ENCODE peak calls at places on chromosome 5, in eight cellular contexts. X is cardiac fibroblast, P is A549, B is epithelial cell of proximal tubule, I is AG04449, O is HFFc6, F is upper lobe of right lung, T is mesothelial cell of epicardium. R is an unnamed sample.

GRCh38 chr5:168070761-168071160 is 220.7 kb upstream of the WWC1 start:
- DNase-seq in O (no peak), I (no peak), P (no peak), B (no peak), F (no peak), X (no peak), T (no peak), R (no peak)

GRCh38 chr5:56269216-56269927 is 36.2 kb upstream of the ANKRD55 start:
- DNase-seq in O (peak), X (peak), P (peak), B (no peak), I (no peak), F (no peak), T (no peak), R (peak)

GRCh38 chr5:32780508-32780919 is 69.4 kb downstream of the NPR3 start:
- DNase-seq in P (no peak), X (no peak), O (no peak), B (no peak), T (no peak), I (no peak), F (no peak), R (no peak)

GRCh38 chr5:175734016-175734415 is 76.1 kb downstream of the HRH2 start:
- DNase-seq in O (no peak), X (no peak), P (no peak), F (no peak), T (no peak), I (no peak), B (no peak), R (no peak)

GRCh38 chr5:35198096-35198495 is 32.2 kb downstream of the PRLR start:
- DNase-seq in T (no peak), O (peak), X (peak), P (no peak), I (no peak), F (peak), B (no peak), R (no peak)

GRCh38 chr5:143318833-143319232 is 84.7 kb downstream of the NR3C1 start:
- DNase-seq in T (no peak), O (no peak), B (no peak), X (no peak), I (no peak), P (no peak), F (no peak), R (no peak)

GRCh38 chr5:157476699-157477408 is 16.8 kb downstream of the NIPAL4 start:
- DNase-seq in O (peak), T (no peak), B (no peak), I (peak), P (peak), X (peak), F (no peak), R (peak)

GRCh38 chr5:102295534-102296228 is 403 bp downstream of the SLCO4C1 start:
- DNase-seq in B (no peak), T (no peak), I (no peak), P (no peak), O (no peak), X (no peak), F (peak), R (no peak)

GRCh38 chr5:80816590-80816989 is 143.6 kb upstream of the RASGRF2 start:
- DNase-seq in O (no peak), T (no peak), I (no peak), F (no peak), B (no peak), P (no peak), X (no peak), R (no peak)

GRCh38 chr5:95863383-95863757 is 40.8 kb upstream of the GLRX start:
- DNase-seq in X (peak), B (no peak), P (no peak), O (peak), I (no peak), T (no peak), F (no peak), R (no peak)

GRCh38 chr5:16456103-16456832 is 9.3 kb downstream of the ZNF622 start:
- DNase-seq in B (peak), I (no peak), X (peak), T (no peak), P (peak), F (peak), O (peak), R (peak)

GRCh38 chr5:133967715-133968056 is 739 bp downstream of the C5orf15 start:
- DNase-seq in B (no peak), O (no peak), F (no peak), I (no peak), P (no peak), T (no peak), X (peak), R (no peak)

GRCh38 chr5:54969242-54969641 is 16.2 kb downstream of the ESM1 start:
- DNase-seq in B (no peak), T (no peak), O (no peak), X (no peak), P (no peak), I (no peak), F (no peak), R (no peak)

GRCh38 chr5:100270323-100270771 is 264.8 kb upstream of the FAM174A start:
- DNase-seq in O (no peak), I (no peak), P (no peak), T (no peak), F (no peak), B (peak), X (peak), R (no peak)

GRCh38 chr5:168179185-168179584 is 112.3 kb upstream of the WWC1 start:
- DNase-seq in O (no peak), I (no peak), P (no peak), X (peak), T (no peak), B (no peak), F (no peak), R (no peak)

GRCh38 chr5:99176186-99176585 is 247.4 kb upstream of the CHD1 start:
- DNase-seq in T (no peak), O (no peak), X (no peak), B (no peak), P (no peak), I (no peak), F (no peak), R (no peak)

GRCh38 chr5:115460476-115460875 is 84.1 kb downstream of the FEM1C start:
- DNase-seq in I (no peak), B (no peak), F (peak), P (peak), O (peak), T (no peak), X (peak), R (no peak)

GRCh38 chr5:158351485-158352140 is 492.7 kb upstream of the CLINT1 start:
- DNase-seq in F (no peak), O (no peak), T (no peak), B (no peak), P (no peak), X (no peak), I (no peak), R (no peak)

GRCh38 chr5:55597014-55597981 is 62.5 kb upstream of the PLPP1 start:
- DNase-seq in F (no peak), B (peak), P (peak), I (no peak), O (peak), T (no peak), X (peak), R (no peak)

GRCh38 chr5:132747693-132748440 is 641 bp downstream of the CCNI2 start:
- DNase-seq in X (no peak), P (no peak), O (no peak), I (no peak), B (no peak), F (no peak), T (no peak), R (no peak)

GRCh38 chr5:100676807-100677631 is 141.8 kb downstream of the FAM174A start:
- DNase-seq in F (no peak), T (no peak), I (no peak), O (no peak), X (peak), P (no peak), B (no peak), R (no peak)

DNA sequence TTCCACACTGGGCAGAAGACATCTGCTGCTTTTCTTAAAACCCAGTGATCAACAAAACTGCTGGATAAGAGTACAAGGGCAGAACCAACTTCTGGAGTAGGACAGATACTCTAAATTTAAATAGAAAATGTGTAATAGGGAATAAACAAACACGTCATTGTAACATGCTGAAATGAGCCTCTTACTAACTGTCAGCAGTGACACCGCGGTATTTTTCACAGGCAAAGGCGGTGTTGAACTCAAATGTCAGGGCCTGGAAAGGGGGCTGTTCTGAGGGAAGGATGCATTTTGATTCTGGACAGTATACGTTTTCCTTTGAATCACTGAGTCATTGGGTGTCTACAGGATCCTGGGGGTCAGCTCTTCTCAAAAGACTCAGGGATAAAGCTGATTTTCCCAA is 73.5 kb downstream of the OTULIN start:
- DNase-seq in T (no peak), B (no peak), X (no peak), P (no peak), O (no peak), I (no peak), F (no peak), R (no peak)
- TF ChIP-seq CTCF in T (no peak), B (no peak), X (no peak), P (no peak), O (no peak), I (no peak), F (no peak), R (no peak)

GRCh38 chr5:53929596-53929995 is 369.2 kb downstream of the NDUFS4 start:
- DNase-seq in T (no peak), F (no peak), O (no peak), P (no peak), X (no peak), I (no peak), B (no peak), R (no peak)
- TF ChIP-seq CTCF in T (no peak), F (no peak), O (no peak), P (no peak), X (no peak), I (no peak), B (no peak), R (no peak)

DNA sequence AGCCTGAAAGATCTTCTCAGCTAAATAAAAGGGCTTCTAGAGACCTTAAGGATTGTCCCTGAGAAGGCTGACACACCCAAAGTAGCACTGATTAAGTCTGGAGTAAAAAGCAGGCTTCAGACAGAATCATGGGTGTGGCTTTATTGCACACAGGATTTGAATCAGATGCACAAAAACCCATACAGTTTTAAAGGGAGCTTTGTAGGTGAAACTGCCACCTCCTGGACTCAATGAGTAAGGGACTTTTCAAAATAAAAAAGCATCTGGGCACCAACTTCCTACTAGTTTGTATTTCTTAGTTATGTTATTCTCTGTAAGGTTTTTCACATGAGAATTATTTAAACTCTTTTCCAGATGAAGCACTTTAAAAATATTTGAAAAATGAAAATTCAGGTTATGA is 129.4 kb downstream of the EDIL3 start:
- DNase-seq in O (no peak), X (peak), B (no peak), I (no peak), P (peak), F (no peak), T (no peak), R (no peak)
- TF ChIP-seq CTCF in O (peak), X (peak), B (peak), I (peak), P (peak), F (peak), T (no peak), R (peak)

DNA sequence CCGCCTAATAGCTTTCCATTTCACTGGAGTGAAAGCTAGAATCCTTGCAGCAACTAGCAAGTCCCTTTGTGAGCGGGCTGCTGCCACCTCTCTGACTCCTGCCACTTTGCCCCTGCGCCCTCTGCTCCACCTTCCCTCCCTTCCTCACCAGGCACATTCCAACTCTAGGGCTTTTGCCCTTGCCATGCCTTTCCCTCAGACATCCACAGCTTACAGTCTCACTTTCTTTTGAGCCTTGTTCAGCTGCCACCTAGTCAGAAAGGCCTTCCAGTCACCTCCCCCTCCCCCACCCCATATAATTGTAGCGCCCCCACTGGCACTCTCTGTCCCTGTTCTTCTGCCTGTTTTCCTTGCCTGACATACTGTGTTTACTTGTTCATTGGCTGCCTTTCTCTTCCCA is 31.0 kb downstream of the CYSTM1 start:
- DNase-seq in P (peak), I (no peak), B (no peak), T (no peak), F (no peak), O (no peak), X (no peak), R (no peak)
- TF ChIP-seq CTCF in P (no peak), I (no peak), B (peak), T (no peak), F (no peak), O (peak), X (no peak), R (no peak)

GRCh38 chr5:120447706-120448239 is 16.3 kb upstream of the PRR16 start:
- DNase-seq in X (no peak), B (no peak), I (no peak), F (no peak), T (no peak), P (no peak), O (no peak), R (no peak)
- TF ChIP-seq CTCF in X (no peak), B (no peak), I (peak), F (no peak), T (no peak), P (no peak), O (peak), R (no peak)

DNA sequence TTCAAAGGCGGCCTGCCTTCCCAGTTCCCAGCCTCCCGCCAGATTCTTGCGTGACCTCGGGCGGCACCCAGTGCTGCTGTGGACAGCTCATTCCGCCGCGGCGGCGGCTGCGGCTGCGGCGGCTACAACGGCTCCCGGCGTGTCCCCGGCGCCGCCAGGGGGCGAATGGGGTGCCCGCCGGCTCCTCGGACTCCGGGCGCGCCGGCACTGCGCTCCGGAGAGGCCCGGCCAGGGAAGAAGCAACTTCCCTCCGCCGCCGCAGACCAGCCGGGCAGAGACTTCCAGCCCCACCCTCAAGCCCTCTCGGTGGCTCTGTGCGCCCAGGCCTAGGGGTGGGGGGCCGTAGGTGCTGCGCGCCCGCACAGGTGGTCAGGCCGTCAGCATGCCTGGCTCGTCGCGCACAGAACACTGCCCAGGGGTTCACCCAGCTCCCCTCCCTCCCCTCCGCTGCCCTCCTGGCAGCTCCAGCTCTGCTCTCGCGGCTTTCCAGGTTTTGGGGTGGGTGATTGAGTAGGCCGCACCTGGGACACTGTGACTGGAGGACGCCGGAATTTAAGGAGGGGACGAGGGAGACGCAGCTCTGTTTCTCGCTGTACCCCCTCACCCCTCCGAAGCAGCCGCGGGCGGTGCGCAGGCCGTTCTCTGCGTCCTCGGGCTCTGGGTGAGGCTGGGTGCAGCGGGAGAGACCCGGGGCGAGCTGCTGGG is 20.2 kb downstream of the IGIP start:
- DNase-seq in I (no peak), B (no peak), X (peak), T (peak), O (peak), P (peak), F (peak), R (peak)
- TF ChIP-seq CTCF in I (peak), B (peak), X (peak), T (peak), O (peak), P (peak), F (peak), R (peak)

GRCh38 chr5:60285910-60286309 is 392.4 kb upstream of the PDE4D start:
- DNase-seq in X (no peak), B (no peak), P (no peak), F (no peak), I (no peak), O (no peak), T (no peak), R (no peak)

DNA sequence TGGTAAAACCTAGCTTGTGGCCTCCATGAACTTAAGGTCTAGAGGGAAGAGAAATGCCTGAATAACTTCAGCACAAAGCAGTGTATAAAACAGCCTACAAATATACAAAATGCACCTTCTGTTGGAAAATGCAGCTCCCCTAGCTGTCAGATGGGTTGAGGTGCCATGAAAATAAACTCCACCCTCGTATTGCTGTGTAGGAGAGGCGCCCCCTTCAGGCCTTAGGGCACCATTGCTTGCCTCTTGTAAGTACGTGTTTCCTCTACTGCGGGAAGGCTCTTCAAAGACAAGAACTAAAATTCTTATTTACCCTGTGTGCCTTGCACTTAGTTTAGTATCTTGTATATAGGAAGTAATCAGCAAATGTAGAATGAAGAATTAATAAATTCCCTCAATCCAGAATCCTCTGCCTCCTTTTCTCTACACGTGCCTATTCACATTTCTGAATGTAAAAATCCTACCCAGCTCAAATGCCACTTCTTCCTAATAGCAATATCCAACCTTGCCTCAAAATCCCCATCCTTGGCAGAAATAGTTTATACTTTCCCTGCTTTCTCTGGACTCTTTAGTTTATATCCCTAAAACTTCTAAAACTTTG is 393.7 kb upstream of the PDE4D start:
- DNase-seq in F (peak), I (no peak), B (peak), P (peak), O (peak), X (peak), T (no peak), R (peak)
- TF ChIP-seq CTCF in F (peak), I (peak), B (peak), P (peak), O (peak), X (peak), T (peak), R (peak)